ENCODE peak calls at places on chromosome 2, in eight cellular contexts. W is H7, T is foreskin fibroblast, X is vagina, G is breast epithelium, H is kidney, Y is RWPE2, N is tibial artery. J is an unnamed sample.

GRCh38 chr2:227710986-227711385 is 6.8 kb downstream of the SLC19A3 start:
- DNase-seq in W (no peak), T (no peak), X (no peak), G (no peak), H (no peak), Y (no peak), N (no peak), J (no peak)

GRCh38 chr2:21270658-21271057 is 146.9 kb downstream of the TDRD15 start:
- DNase-seq in W (no peak), T (no peak), X (no peak), G (no peak), H (peak), Y (no peak), N (no peak), J (peak)

GRCh38 chr2:130387071-130387400 is 31.2 kb downstream of the PTPN18 start:
- DNase-seq in W (no peak), T (no peak), X (no peak), G (no peak), H (no peak), Y (no peak), N (no peak), J (peak)

GRCh38 chr2:19801367-19802087 is 100.3 kb downstream of the TTC32 start:
- DNase-seq in W (no peak), T (peak), X (no peak), G (peak), H (peak), Y (peak), N (peak), J (peak)

GRCh38 chr2:23007836-23008235 is 377.1 kb upstream of the KLHL29 start:
- DNase-seq in W (no peak), T (no peak), X (no peak), G (no peak), H (no peak), Y (no peak), N (no peak), J (no peak)

GRCh38 chr2:121346407-121346806 is 61.4 kb upstream of the TFCP2L1 start:
- DNase-seq in W (no peak), T (no peak), X (no peak), G (no peak), H (no peak), Y (no peak), N (no peak), J (no peak)

GRCh38 chr2:164621761-164622105 is 451 bp upstream of the GRB14 start:
- DNase-seq in W (no peak), T (no peak), X (no peak), G (no peak), H (no peak), Y (no peak), N (no peak), J (no peak)

GRCh38 chr2:186853871-186854435 is 5.0 kb upstream of the ZSWIM2 start:
- DNase-seq in W (no peak), T (no peak), X (no peak), G (no peak), H (no peak), Y (no peak), N (no peak), J (no peak)

GRCh38 chr2:107634172-107634571 is 192.5 kb upstream of the RGPD4 start:
- DNase-seq in W (no peak), T (no peak), X (no peak), G (no peak), H (no peak), Y (no peak), N (no peak), J (no peak)

GRCh38 chr2:24515335-24515734 is 24.3 kb downstream of the NCOA1 start:
- DNase-seq in W (no peak), T (no peak), X (no peak), G (no peak), H (no peak), Y (no peak), N (no peak), J (no peak)

GRCh38 chr2:42252464-42252863 is 83.3 kb downstream of the EML4 start:
- DNase-seq in W (no peak), T (no peak), X (no peak), G (no peak), H (no peak), Y (no peak), N (no peak), J (no peak)

GRCh38 chr2:20351555-20352229 is 1.0 kb upstream of the PUM2 start:
- DNase-seq in W (no peak), T (no peak), X (no peak), G (no peak), H (no peak), Y (no peak), N (no peak), J (no peak)

GRCh38 chr2:111930875-111931274 is 32.5 kb downstream of the MERTK start:
- DNase-seq in W (no peak), T (peak), X (no peak), G (no peak), H (no peak), Y (no peak), N (no peak), J (no peak)

GRCh38 chr2:75403991-75404428 is 156.7 kb downstream of the EVA1A start:
- DNase-seq in W (peak), T (peak), X (no peak), G (no peak), H (no peak), Y (no peak), N (no peak), J (no peak)

GRCh38 chr2:134667081-134667480 is 51.7 kb downstream of the TMEM163 start:
- DNase-seq in W (no peak), T (no peak), X (no peak), G (no peak), H (no peak), Y (no peak), N (no peak), J (no peak)

GRCh38 chr2:134667541-134667940 is 51.3 kb downstream of the TMEM163 start:
- DNase-seq in W (no peak), T (no peak), X (no peak), G (no peak), H (no peak), Y (no peak), N (no peak), J (no peak)

GRCh38 chr2:134669731-134670669 is 48.8 kb downstream of the TMEM163 start:
- DNase-seq in W (no peak), T (no peak), X (no peak), G (no peak), H (peak), Y (no peak), N (no peak), J (no peak)

GRCh38 chr2:134670955-134671354 is 47.8 kb downstream of the TMEM163 start:
- DNase-seq in W (no peak), T (no peak), X (no peak), G (no peak), H (no peak), Y (no peak), N (no peak), J (peak)

GRCh38 chr2:134668821-134669220 is 50.0 kb downstream of the TMEM163 start:
- DNase-seq in W (no peak), T (no peak), X (no peak), G (peak), H (no peak), Y (no peak), N (no peak), J (no peak)
- H3K4me3 ChIP-seq in W (no peak), T (no peak), X (no peak), G (no peak), H (no peak), Y (no peak), N (no peak), J (no peak)

GRCh38 chr2:196592912-196593881 is 46.3 kb upstream of the CCDC150 start:
- DNase-seq in W (peak), T (peak), X (no peak), G (no peak), H (peak), Y (no peak), N (no peak), J (peak)
- H3K4me3 ChIP-seq in W (peak), T (peak), X (peak), G (peak), H (peak), Y (peak), N (peak), J (peak)

DNA sequence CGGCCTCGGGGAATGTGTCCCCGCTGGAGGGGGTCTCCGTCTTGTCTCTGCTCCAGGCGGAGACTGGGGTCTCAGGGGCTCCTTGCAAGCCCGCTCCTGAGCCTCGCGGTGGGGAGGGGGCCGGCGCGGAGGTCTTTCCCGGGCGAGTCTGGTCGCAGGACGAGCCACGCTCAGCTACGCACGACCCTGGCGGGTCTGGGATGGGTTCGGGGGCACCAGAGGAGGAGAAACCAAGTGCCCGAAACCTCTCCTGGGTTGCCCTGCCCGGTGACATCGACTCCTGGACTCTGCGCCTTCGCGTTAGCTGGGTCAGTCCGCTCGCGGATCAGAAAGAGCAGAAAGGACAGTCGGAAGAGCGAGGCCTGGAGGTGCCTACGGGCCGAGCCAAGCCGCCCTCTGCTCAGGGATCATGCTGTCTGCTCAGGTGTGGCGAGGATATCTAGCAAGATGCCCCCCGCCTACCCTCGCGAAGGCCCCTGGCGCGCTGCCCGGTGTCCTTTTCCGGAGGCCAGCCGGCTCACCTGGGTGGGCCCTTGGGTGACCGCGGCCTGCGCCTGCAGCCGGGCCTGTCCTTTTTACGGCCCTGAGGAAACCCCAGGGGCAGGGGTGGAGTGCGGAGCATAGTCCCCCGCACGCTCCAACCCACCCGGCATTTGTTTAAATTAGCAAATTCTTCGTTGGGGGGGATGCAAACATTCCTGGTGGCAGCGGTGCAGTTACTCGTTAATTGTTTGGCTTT is 58.7 kb downstream of the SNORC start:
- DNase-seq in W (peak), T (no peak), X (no peak), G (no peak), H (no peak), Y (no peak), N (no peak), J (no peak)
- H3K4me3 ChIP-seq in W (peak), T (no peak), X (peak), G (peak), H (no peak), Y (peak), N (peak), J (peak)

GRCh38 chr2:36705326-36706020 is 9.0 kb downstream of the VIT start:
- DNase-seq in W (no peak), T (no peak), X (no peak), G (no peak), H (no peak), Y (no peak), N (no peak), J (no peak)

GRCh38 chr2:36706021-36706328 is 9.5 kb downstream of the VIT start:
- DNase-seq in W (no peak), T (no peak), X (no peak), G (no peak), H (no peak), Y (no peak), N (peak), J (peak)

GRCh38 chr2:36708119-36708741 is 11.7 kb downstream of the VIT start:
- DNase-seq in W (no peak), T (no peak), X (no peak), G (no peak), H (no peak), Y (no peak), N (peak), J (no peak)

GRCh38 chr2:36706451-36706850 is 9.9 kb downstream of the VIT start:
- DNase-seq in W (no peak), T (no peak), X (no peak), G (no peak), H (no peak), Y (no peak), N (no peak), J (no peak)

DNA sequence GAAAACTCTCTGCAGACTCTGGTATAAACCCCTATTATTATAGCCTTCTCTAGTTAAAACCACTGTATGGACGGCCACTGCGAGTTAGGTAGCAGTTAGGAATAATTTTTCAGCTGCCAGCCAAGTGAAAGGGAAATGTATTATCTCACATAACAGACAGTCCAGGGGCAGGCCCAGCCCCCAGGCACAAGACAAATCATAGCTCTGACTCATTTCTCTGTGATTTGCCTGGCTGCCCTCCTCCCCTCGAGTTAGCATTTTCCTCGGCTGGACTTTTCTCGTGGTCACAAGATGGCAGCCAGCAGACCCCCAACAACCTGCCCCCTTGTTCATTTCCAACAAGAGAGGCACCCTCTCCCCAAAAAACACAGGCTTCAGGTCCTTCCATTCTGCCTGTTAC is 10.5 kb downstream of the VIT start:
- DNase-seq in W (no peak), T (peak), X (no peak), G (no peak), H (no peak), Y (no peak), N (peak), J (no peak)
- H3K4me3 ChIP-seq in W (no peak), T (no peak), X (no peak), G (no peak), H (no peak), Y (no peak), N (no peak), J (no peak)

GRCh38 chr2:217943379-217944321 is 59.1 kb downstream of the TNS1 start:
- DNase-seq in W (peak), T (no peak), X (no peak), G (peak), H (peak), Y (no peak), N (peak), J (peak)

GRCh38 chr2:217942731-217943335 is 60.0 kb downstream of the TNS1 start:
- DNase-seq in W (no peak), T (no peak), X (no peak), G (no peak), H (peak), Y (no peak), N (no peak), J (no peak)

GRCh38 chr2:217941339-217941738 is 61.5 kb downstream of the TNS1 start:
- DNase-seq in W (no peak), T (no peak), X (no peak), G (no peak), H (peak), Y (no peak), N (no peak), J (no peak)

GRCh38 chr2:217940261-217941220 is 62.3 kb downstream of the TNS1 start:
- DNase-seq in W (no peak), T (no peak), X (no peak), G (no peak), H (peak), Y (no peak), N (no peak), J (no peak)

DNA sequence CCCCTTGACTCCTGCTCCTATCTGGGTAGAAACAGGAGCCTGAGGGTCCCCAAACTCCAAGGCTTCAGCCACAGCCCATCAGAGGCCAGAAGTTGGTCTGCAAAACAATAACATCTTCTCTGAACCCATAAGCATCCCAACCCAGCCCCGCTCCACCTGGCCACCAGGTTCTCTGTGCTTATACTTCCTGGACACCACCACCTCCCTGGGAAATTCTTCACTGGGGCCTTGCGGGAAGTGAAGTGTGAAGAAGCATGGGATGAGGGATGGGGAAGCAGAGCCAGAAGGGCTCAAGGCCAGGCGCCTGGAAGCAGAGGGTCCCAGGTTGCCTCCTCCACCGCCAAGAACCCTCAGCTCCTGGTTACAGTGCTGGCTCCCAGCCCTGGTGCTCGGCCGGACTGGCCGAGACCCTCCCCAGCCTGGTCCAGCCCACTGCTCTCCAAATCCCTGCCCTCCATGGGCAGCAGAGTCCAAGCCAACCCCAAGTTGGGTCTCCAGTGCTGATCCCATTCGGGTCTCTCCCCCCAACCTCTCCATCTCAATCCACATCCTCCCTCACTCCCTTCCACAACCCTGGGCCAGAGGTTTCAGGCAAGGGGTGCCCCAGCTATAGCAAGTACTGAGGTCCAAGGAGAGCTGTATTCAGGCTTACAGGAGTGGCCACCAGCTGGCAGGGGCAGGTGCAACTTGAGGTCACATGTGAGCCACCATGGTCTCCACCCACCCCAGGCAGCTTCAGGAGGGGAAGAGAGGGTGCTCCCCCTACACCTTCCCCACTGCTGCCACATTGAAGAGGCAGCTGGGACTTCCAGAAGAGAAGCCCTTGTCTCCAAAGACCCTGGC is 60.7 kb downstream of the TNS1 start:
- DNase-seq in W (no peak), T (no peak), X (no peak), G (no peak), H (peak), Y (no peak), N (no peak), J (no peak)
- H3K4me3 ChIP-seq in W (no peak), T (no peak), X (peak), G (peak), H (peak), Y (no peak), N (peak), J (peak)

GRCh38 chr2:72148975-72149555 is 1.4 kb upstream of the CYP26B1 start:
- DNase-seq in W (peak), T (no peak), X (no peak), G (peak), H (peak), Y (no peak), N (no peak), J (peak)

GRCh38 chr2:72148391-72148974 is 821 bp upstream of the CYP26B1 start:
- DNase-seq in W (peak), T (no peak), X (no peak), G (peak), H (no peak), Y (no peak), N (no peak), J (peak)

GRCh38 chr2:72150157-72150960 is 2.7 kb upstream of the CYP26B1 start:
- DNase-seq in W (peak), T (peak), X (peak), G (peak), H (peak), Y (no peak), N (peak), J (peak)

GRCh38 chr2:72150961-72151356 is 3.3 kb upstream of the CYP26B1 start:
- DNase-seq in W (no peak), T (no peak), X (peak), G (peak), H (no peak), Y (no peak), N (no peak), J (no peak)

GRCh38 chr2:72149556-72150156 is 2.0 kb upstream of the CYP26B1 start:
- DNase-seq in W (peak), T (no peak), X (peak), G (peak), H (peak), Y (no peak), N (no peak), J (no peak)
- H3K4me3 ChIP-seq in W (peak), T (peak), X (peak), G (peak), H (peak), Y (peak), N (peak), J (peak)

GRCh38 chr2:235570256-235570655 is 76.4 kb downstream of the AGAP1 start:
- DNase-seq in W (no peak), T (peak), X (no peak), G (no peak), H (no peak), Y (no peak), N (no peak), J (no peak)

GRCh38 chr2:235567842-235568241 is 74.0 kb downstream of the AGAP1 start:
- DNase-seq in W (no peak), T (no peak), X (no peak), G (peak), H (no peak), Y (no peak), N (no peak), J (no peak)

GRCh38 chr2:235568431-235568830 is 74.6 kb downstream of the AGAP1 start:
- DNase-seq in W (no peak), T (peak), X (no peak), G (peak), H (peak), Y (no peak), N (no peak), J (peak)

GRCh38 chr2:235570966-235571692 is 77.3 kb downstream of the AGAP1 start:
- DNase-seq in W (no peak), T (no peak), X (no peak), G (no peak), H (no peak), Y (no peak), N (no peak), J (no peak)

DNA sequence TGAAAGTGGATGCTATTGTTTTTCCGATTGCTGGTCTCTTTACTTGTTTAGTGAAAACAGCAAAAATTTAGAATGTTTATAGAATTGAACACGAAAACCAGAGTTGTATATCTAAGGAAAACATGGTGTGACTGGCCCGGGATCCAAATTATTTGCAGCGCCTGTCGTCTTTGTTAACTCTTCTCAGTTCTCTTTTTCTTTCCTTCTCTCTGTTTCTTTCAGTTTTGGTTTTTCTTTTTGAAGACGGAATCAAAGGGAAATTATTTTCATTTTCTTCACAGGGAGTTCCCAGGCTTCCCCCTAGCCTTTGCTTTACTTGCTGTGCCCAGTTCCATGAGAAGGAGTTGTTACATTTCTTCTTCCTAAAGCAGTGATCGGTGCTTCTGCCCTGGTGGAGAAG is 76.0 kb downstream of the AGAP1 start:
- DNase-seq in W (no peak), T (no peak), X (no peak), G (no peak), H (peak), Y (no peak), N (no peak), J (no peak)
- H3K4me3 ChIP-seq in W (no peak), T (peak), X (peak), G (no peak), H (no peak), Y (no peak), N (no peak), J (no peak)

DNA sequence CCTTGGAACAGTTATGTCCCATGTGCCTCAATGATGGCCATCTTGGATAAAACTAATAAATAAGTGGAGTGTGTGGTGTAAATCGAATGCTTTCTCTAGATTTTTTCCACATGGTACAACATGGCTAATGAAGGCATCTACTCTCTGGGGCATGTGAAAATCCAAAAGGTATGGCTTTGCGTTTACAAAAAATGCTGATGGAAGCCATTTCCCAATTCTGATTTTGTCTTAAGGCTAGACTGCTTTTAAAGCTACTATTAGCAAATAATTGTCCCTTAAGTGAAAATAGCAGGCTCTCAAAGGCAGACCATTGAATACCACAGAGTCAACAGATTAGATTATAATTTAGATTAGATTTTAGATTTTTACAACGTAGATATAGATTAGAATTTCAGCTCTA is 183.7 kb downstream of the LRRTM1 start:
- DNase-seq in W (no peak), T (no peak), X (no peak), G (no peak), H (no peak), Y (no peak), N (no peak), J (no peak)
- H3K4me3 ChIP-seq in W (no peak), T (no peak), X (no peak), G (no peak), H (no peak), Y (no peak), N (no peak), J (no peak)

J was measured in right cardiac atrium.